ENCODE peak calls at places on chromosome 15, in six cellular contexts. One of them, this sample, is unnamed.

GRCh38 chr15:45638641-45639040 is 3.8 kb downstream of the SQOR start:
- DNase-seq in HuH-7.5: no peak
- DNase-seq in stimulated activated CD8-positive, alpha-beta memory T cell treated with anti-CD3 and anti-CD28 coated beads, Interleukin-2, amount 100 ng/mL, for 1 hour: no peak
- DNase-seq in T-helper 9 cell: no peak
- DNase-seq in non-pigmented ciliary epithelial cell: no peak
- DNase-seq in naive thymus-derived CD8-positive, alpha-beta T cell: no peak
- DNase-seq in this sample: no peak

GRCh38 chr15:51756482-51756881 is 5.1 kb downstream of the TMOD2 start:
- DNase-seq in stimulated activated CD8-positive, alpha-beta memory T cell treated with anti-CD3 and anti-CD28 coated beads, Interleukin-2, amount 100 ng/mL, for 1 hour: no peak
- DNase-seq in naive thymus-derived CD8-positive, alpha-beta T cell: no peak
- DNase-seq in non-pigmented ciliary epithelial cell: no peak
- DNase-seq in HuH-7.5: no peak
- DNase-seq in T-helper 9 cell: no peak
- DNase-seq in this sample: no peak

GRCh38 chr15:57591822-57592367 is at the start of gene MYZAP:
- DNase-seq in stimulated activated CD8-positive, alpha-beta memory T cell treated with anti-CD3 and anti-CD28 coated beads, Interleukin-2, amount 100 ng/mL, for 1 hour: no peak
- DNase-seq in non-pigmented ciliary epithelial cell: no peak
- DNase-seq in naive thymus-derived CD8-positive, alpha-beta T cell: no peak
- DNase-seq in HuH-7.5: peak; percentile 76
- DNase-seq in T-helper 9 cell: peak; percentile 3
- DNase-seq in this sample: no peak

GRCh38 chr15:70250208-70251201 is 152.8 kb upstream of the TLE3 start:
- DNase-seq in stimulated activated CD8-positive, alpha-beta memory T cell treated with anti-CD3 and anti-CD28 coated beads, Interleukin-2, amount 100 ng/mL, for 1 hour: no peak
- DNase-seq in T-helper 9 cell: no peak
- DNase-seq in HuH-7.5: no peak
- DNase-seq in naive thymus-derived CD8-positive, alpha-beta T cell: no peak
- DNase-seq in non-pigmented ciliary epithelial cell: no peak
- DNase-seq in this sample: no peak

GRCh38 chr15:37981781-37982180 is 47.3 kb downstream of the TMCO5A start:
- DNase-seq in HuH-7.5: no peak
- DNase-seq in naive thymus-derived CD8-positive, alpha-beta T cell: no peak
- DNase-seq in non-pigmented ciliary epithelial cell: no peak
- DNase-seq in T-helper 9 cell: no peak
- DNase-seq in stimulated activated CD8-positive, alpha-beta memory T cell treated with anti-CD3 and anti-CD28 coated beads, Interleukin-2, amount 100 ng/mL, for 1 hour: no peak
- DNase-seq in this sample: peak; percentile 15

GRCh38 chr15:77738441-77739437 is 106.0 kb upstream of the LINGO1 start:
- DNase-seq in non-pigmented ciliary epithelial cell: no peak
- DNase-seq in naive thymus-derived CD8-positive, alpha-beta T cell: no peak
- DNase-seq in HuH-7.5: no peak
- DNase-seq in T-helper 9 cell: no peak
- DNase-seq in stimulated activated CD8-positive, alpha-beta memory T cell treated with anti-CD3 and anti-CD28 coated beads, Interleukin-2, amount 100 ng/mL, for 1 hour: no peak
- DNase-seq in this sample: no peak

GRCh38 chr15:58407366-58407765 is 24.4 kb upstream of the LIPC start:
- DNase-seq in non-pigmented ciliary epithelial cell: no peak
- DNase-seq in HuH-7.5: no peak
- DNase-seq in stimulated activated CD8-positive, alpha-beta memory T cell treated with anti-CD3 and anti-CD28 coated beads, Interleukin-2, amount 100 ng/mL, for 1 hour: no peak
- DNase-seq in naive thymus-derived CD8-positive, alpha-beta T cell: no peak
- DNase-seq in T-helper 9 cell: no peak
- DNase-seq in this sample: no peak

GRCh38 chr15:61037031-61037430 is 192.1 kb downstream of the RORA start:
- DNase-seq in HuH-7.5: no peak
- DNase-seq in T-helper 9 cell: no peak
- DNase-seq in non-pigmented ciliary epithelial cell: no peak
- DNase-seq in naive thymus-derived CD8-positive, alpha-beta T cell: no peak
- DNase-seq in stimulated activated CD8-positive, alpha-beta memory T cell treated with anti-CD3 and anti-CD28 coated beads, Interleukin-2, amount 100 ng/mL, for 1 hour: no peak
- DNase-seq in this sample: no peak

GRCh38 chr15:57017024-57017423 is 98.6 kb downstream of the TCF12 start:
- DNase-seq in HuH-7.5: no peak
- DNase-seq in stimulated activated CD8-positive, alpha-beta memory T cell treated with anti-CD3 and anti-CD28 coated beads, Interleukin-2, amount 100 ng/mL, for 1 hour: no peak
- DNase-seq in T-helper 9 cell: no peak
- DNase-seq in naive thymus-derived CD8-positive, alpha-beta T cell: no peak
- DNase-seq in non-pigmented ciliary epithelial cell: no peak
- DNase-seq in this sample: peak; percentile 15

GRCh38 chr15:55816017-55816416 is 73.1 kb upstream of the PRTG start:
- DNase-seq in stimulated activated CD8-positive, alpha-beta memory T cell treated with anti-CD3 and anti-CD28 coated beads, Interleukin-2, amount 100 ng/mL, for 1 hour: no peak
- DNase-seq in HuH-7.5: no peak
- DNase-seq in T-helper 9 cell: no peak
- DNase-seq in naive thymus-derived CD8-positive, alpha-beta T cell: no peak
- DNase-seq in non-pigmented ciliary epithelial cell: no peak
- DNase-seq in this sample: no peak

GRCh38 chr15:96406701-96407100 is 76.2 kb downstream of the NR2F2 start:
- DNase-seq in stimulated activated CD8-positive, alpha-beta memory T cell treated with anti-CD3 and anti-CD28 coated beads, Interleukin-2, amount 100 ng/mL, for 1 hour: no peak
- DNase-seq in HuH-7.5: no peak
- DNase-seq in T-helper 9 cell: no peak
- DNase-seq in non-pigmented ciliary epithelial cell: no peak
- DNase-seq in naive thymus-derived CD8-positive, alpha-beta T cell: no peak
- DNase-seq in this sample: no peak

GRCh38 chr15:43316969-43317346 is 13.4 kb downstream of the LCMT2 start:
- DNase-seq in naive thymus-derived CD8-positive, alpha-beta T cell: no peak
- DNase-seq in T-helper 9 cell: no peak
- DNase-seq in non-pigmented ciliary epithelial cell: no peak
- DNase-seq in stimulated activated CD8-positive, alpha-beta memory T cell treated with anti-CD3 and anti-CD28 coated beads, Interleukin-2, amount 100 ng/mL, for 1 hour: no peak
- DNase-seq in HuH-7.5: no peak
- DNase-seq in this sample: no peak

GRCh38 chr15:36591534-36592411 is 12.3 kb downstream of the CDIN1 start:
- DNase-seq in non-pigmented ciliary epithelial cell: no peak
- DNase-seq in stimulated activated CD8-positive, alpha-beta memory T cell treated with anti-CD3 and anti-CD28 coated beads, Interleukin-2, amount 100 ng/mL, for 1 hour: no peak
- DNase-seq in naive thymus-derived CD8-positive, alpha-beta T cell: no peak
- DNase-seq in HuH-7.5: no peak
- DNase-seq in T-helper 9 cell: no peak
- DNase-seq in this sample: no peak

GRCh38 chr15:41966920-41967465 is 5.4 kb downstream of the EHD4 start:
- DNase-seq in naive thymus-derived CD8-positive, alpha-beta T cell: no peak
- DNase-seq in non-pigmented ciliary epithelial cell: no peak
- DNase-seq in T-helper 9 cell: no peak
- DNase-seq in stimulated activated CD8-positive, alpha-beta memory T cell treated with anti-CD3 and anti-CD28 coated beads, Interleukin-2, amount 100 ng/mL, for 1 hour: no peak
- DNase-seq in HuH-7.5: no peak
- DNase-seq in this sample: no peak

GRCh38 chr15:62087671-62088360 is 21.0 kb downstream of the C2CD4A start:
- DNase-seq in T-helper 9 cell: no peak
- DNase-seq in stimulated activated CD8-positive, alpha-beta memory T cell treated with anti-CD3 and anti-CD28 coated beads, Interleukin-2, amount 100 ng/mL, for 1 hour: no peak
- DNase-seq in HuH-7.5: no peak
- DNase-seq in naive thymus-derived CD8-positive, alpha-beta T cell: no peak
- DNase-seq in non-pigmented ciliary epithelial cell: no peak
- DNase-seq in this sample: no peak

GRCh38 chr15:28098360-28098765 is 752 bp downstream of the OCA2 start:
- DNase-seq in naive thymus-derived CD8-positive, alpha-beta T cell: no peak
- DNase-seq in stimulated activated CD8-positive, alpha-beta memory T cell treated with anti-CD3 and anti-CD28 coated beads, Interleukin-2, amount 100 ng/mL, for 1 hour: no peak
- DNase-seq in non-pigmented ciliary epithelial cell: no peak
- DNase-seq in HuH-7.5: no peak
- DNase-seq in T-helper 9 cell: no peak
- DNase-seq in this sample: no peak

GRCh38 chr15:61195116-61196002 is 33.7 kb downstream of the RORA start:
- DNase-seq in T-helper 9 cell: no peak
- DNase-seq in non-pigmented ciliary epithelial cell: peak; percentile 15
- DNase-seq in HuH-7.5: peak; percentile 13
- DNase-seq in stimulated activated CD8-positive, alpha-beta memory T cell treated with anti-CD3 and anti-CD28 coated beads, Interleukin-2, amount 100 ng/mL, for 1 hour: no peak
- DNase-seq in naive thymus-derived CD8-positive, alpha-beta T cell: no peak
- DNase-seq in this sample: peak; percentile 23

GRCh38 chr15:67259375-67259774 is 4.8 kb downstream of the IQCH start:
- DNase-seq in HuH-7.5: no peak
- DNase-seq in naive thymus-derived CD8-positive, alpha-beta T cell: no peak
- DNase-seq in non-pigmented ciliary epithelial cell: no peak
- DNase-seq in T-helper 9 cell: no peak
- DNase-seq in stimulated activated CD8-positive, alpha-beta memory T cell treated with anti-CD3 and anti-CD28 coated beads, Interleukin-2, amount 100 ng/mL, for 1 hour: no peak
- DNase-seq in this sample: no peak

GRCh38 chr15:36156855-36157521 is 422.4 kb upstream of the CDIN1 start:
- DNase-seq in stimulated activated CD8-positive, alpha-beta memory T cell treated with anti-CD3 and anti-CD28 coated beads, Interleukin-2, amount 100 ng/mL, for 1 hour: no peak
- DNase-seq in HuH-7.5: no peak
- DNase-seq in T-helper 9 cell: no peak
- DNase-seq in naive thymus-derived CD8-positive, alpha-beta T cell: no peak
- DNase-seq in non-pigmented ciliary epithelial cell: no peak
- DNase-seq in this sample: peak; percentile 23

GRCh38 chr15:66677336-66677735 is 24.7 kb upstream of the SMAD6 start:
- DNase-seq in T-helper 9 cell: no peak
- DNase-seq in stimulated activated CD8-positive, alpha-beta memory T cell treated with anti-CD3 and anti-CD28 coated beads, Interleukin-2, amount 100 ng/mL, for 1 hour: no peak
- DNase-seq in HuH-7.5: no peak
- DNase-seq in non-pigmented ciliary epithelial cell: no peak
- DNase-seq in naive thymus-derived CD8-positive, alpha-beta T cell: no peak
- DNase-seq in this sample: no peak

GRCh38 chr15:28271697-28272250 is 50.2 kb downstream of the HERC2 start:
- DNase-seq in T-helper 9 cell: no peak
- DNase-seq in stimulated activated CD8-positive, alpha-beta memory T cell treated with anti-CD3 and anti-CD28 coated beads, Interleukin-2, amount 100 ng/mL, for 1 hour: no peak
- DNase-seq in naive thymus-derived CD8-positive, alpha-beta T cell: no peak
- DNase-seq in HuH-7.5: no peak
- DNase-seq in non-pigmented ciliary epithelial cell: no peak
- DNase-seq in this sample: no peak

GRCh38 chr15:74203914-74204431 is 1.4 kb upstream of the STRA6 start:
- DNase-seq in T-helper 9 cell: no peak
- DNase-seq in non-pigmented ciliary epithelial cell: no peak
- DNase-seq in stimulated activated CD8-positive, alpha-beta memory T cell treated with anti-CD3 and anti-CD28 coated beads, Interleukin-2, amount 100 ng/mL, for 1 hour: no peak
- DNase-seq in naive thymus-derived CD8-positive, alpha-beta T cell: no peak
- DNase-seq in HuH-7.5: no peak
- DNase-seq in this sample: no peak

GRCh38 chr15:92797168-92798052 is 102.7 kb upstream of the CHD2 start:
- DNase-seq in naive thymus-derived CD8-positive, alpha-beta T cell: peak; percentile 58
- DNase-seq in stimulated activated CD8-positive, alpha-beta memory T cell treated with anti-CD3 and anti-CD28 coated beads, Interleukin-2, amount 100 ng/mL, for 1 hour: no peak
- DNase-seq in T-helper 9 cell: no peak
- DNase-seq in non-pigmented ciliary epithelial cell: no peak
- DNase-seq in HuH-7.5: peak; percentile 33
- DNase-seq in this sample: peak; percentile 78

GRCh38 chr15:94584833-94585244 is 353.5 kb downstream of the MCTP2 start:
- DNase-seq in stimulated activated CD8-positive, alpha-beta memory T cell treated with anti-CD3 and anti-CD28 coated beads, Interleukin-2, amount 100 ng/mL, for 1 hour: no peak
- DNase-seq in naive thymus-derived CD8-positive, alpha-beta T cell: peak; percentile 53
- DNase-seq in T-helper 9 cell: no peak
- DNase-seq in HuH-7.5: no peak
- DNase-seq in non-pigmented ciliary epithelial cell: no peak
- DNase-seq in this sample: no peak

GRCh38 chr15:70569718-70570231 is 193.6 kb downstream of the UACA start:
- DNase-seq in HuH-7.5: no peak
- DNase-seq in T-helper 9 cell: no peak
- DNase-seq in stimulated activated CD8-positive, alpha-beta memory T cell treated with anti-CD3 and anti-CD28 coated beads, Interleukin-2, amount 100 ng/mL, for 1 hour: no peak
- DNase-seq in naive thymus-derived CD8-positive, alpha-beta T cell: no peak
- DNase-seq in non-pigmented ciliary epithelial cell: no peak
- DNase-seq in this sample: peak; percentile 15

GRCh38 chr15:100766225-100767001 is 113.2 kb upstream of the ALDH1A3 start:
- DNase-seq in non-pigmented ciliary epithelial cell: no peak
- DNase-seq in naive thymus-derived CD8-positive, alpha-beta T cell: no peak
- DNase-seq in HuH-7.5: no peak
- DNase-seq in stimulated activated CD8-positive, alpha-beta memory T cell treated with anti-CD3 and anti-CD28 coated beads, Interleukin-2, amount 100 ng/mL, for 1 hour: no peak
- DNase-seq in T-helper 9 cell: no peak
- DNase-seq in this sample: no peak

GRCh38 chr15:77974098-77974414 is 103.5 kb downstream of the TBC1D2B start:
- DNase-seq in naive thymus-derived CD8-positive, alpha-beta T cell: no peak
- DNase-seq in stimulated activated CD8-positive, alpha-beta memory T cell treated with anti-CD3 and anti-CD28 coated beads, Interleukin-2, amount 100 ng/mL, for 1 hour: no peak
- DNase-seq in HuH-7.5: no peak
- DNase-seq in T-helper 9 cell: no peak
- DNase-seq in non-pigmented ciliary epithelial cell: no peak
- DNase-seq in this sample: no peak

GRCh38 chr15:25183581-25184330 is 229.0 kb downstream of the SNRPN start:
- DNase-seq in non-pigmented ciliary epithelial cell: no peak
- DNase-seq in naive thymus-derived CD8-positive, alpha-beta T cell: no peak
- DNase-seq in HuH-7.5: no peak
- DNase-seq in T-helper 9 cell: no peak
- DNase-seq in stimulated activated CD8-positive, alpha-beta memory T cell treated with anti-CD3 and anti-CD28 coated beads, Interleukin-2, amount 100 ng/mL, for 1 hour: no peak
- DNase-seq in this sample: no peak

GRCh38 chr15:101439920-101440319 is 49.6 kb downstream of the PCSK6 start:
- DNase-seq in non-pigmented ciliary epithelial cell: no peak
- DNase-seq in HuH-7.5: no peak
- DNase-seq in T-helper 9 cell: no peak
- DNase-seq in stimulated activated CD8-positive, alpha-beta memory T cell treated with anti-CD3 and anti-CD28 coated beads, Interleukin-2, amount 100 ng/mL, for 1 hour: no peak
- DNase-seq in naive thymus-derived CD8-positive, alpha-beta T cell: no peak
- DNase-seq in this sample: no peak

GRCh38 chr15:31065824-31066223 is 35.7 kb downstream of the TRPM1 start:
- DNase-seq in stimulated activated CD8-positive, alpha-beta memory T cell treated with anti-CD3 and anti-CD28 coated beads, Interleukin-2, amount 100 ng/mL, for 1 hour: no peak
- DNase-seq in T-helper 9 cell: no peak
- DNase-seq in non-pigmented ciliary epithelial cell: no peak
- DNase-seq in naive thymus-derived CD8-positive, alpha-beta T cell: no peak
- DNase-seq in HuH-7.5: no peak
- DNase-seq in this sample: no peak

GRCh38 chr15:89358755-89359439 is 24.3 kb upstream of the POLG start:
- DNase-seq in T-helper 9 cell: peak; percentile 73
- DNase-seq in stimulated activated CD8-positive, alpha-beta memory T cell treated with anti-CD3 and anti-CD28 coated beads, Interleukin-2, amount 100 ng/mL, for 1 hour: peak; percentile 59
- DNase-seq in naive thymus-derived CD8-positive, alpha-beta T cell: peak; percentile 70
- DNase-seq in HuH-7.5: peak; percentile 99
- DNase-seq in non-pigmented ciliary epithelial cell: no peak
- DNase-seq in this sample: peak; percentile 41

GRCh38 chr15:41727143-41727542 is 47.1 kb upstream of the MAPKBP1 start:
- DNase-seq in naive thymus-derived CD8-positive, alpha-beta T cell: no peak
- DNase-seq in non-pigmented ciliary epithelial cell: peak; percentile 36
- DNase-seq in T-helper 9 cell: no peak
- DNase-seq in stimulated activated CD8-positive, alpha-beta memory T cell treated with anti-CD3 and anti-CD28 coated beads, Interleukin-2, amount 100 ng/mL, for 1 hour: no peak
- DNase-seq in HuH-7.5: no peak
- DNase-seq in this sample: no peak

GRCh38 chr15:77497108-77497737 is 76.5 kb downstream of the HMG20A start:
- DNase-seq in non-pigmented ciliary epithelial cell: no peak
- DNase-seq in T-helper 9 cell: no peak
- DNase-seq in naive thymus-derived CD8-positive, alpha-beta T cell: no peak
- DNase-seq in HuH-7.5: no peak
- DNase-seq in stimulated activated CD8-positive, alpha-beta memory T cell treated with anti-CD3 and anti-CD28 coated beads, Interleukin-2, amount 100 ng/mL, for 1 hour: no peak
- DNase-seq in this sample: no peak

GRCh38 chr15:70341566-70341965 is 243.8 kb upstream of the TLE3 start:
- DNase-seq in stimulated activated CD8-positive, alpha-beta memory T cell treated with anti-CD3 and anti-CD28 coated beads, Interleukin-2, amount 100 ng/mL, for 1 hour: no peak
- DNase-seq in naive thymus-derived CD8-positive, alpha-beta T cell: no peak
- DNase-seq in T-helper 9 cell: no peak
- DNase-seq in HuH-7.5: no peak
- DNase-seq in non-pigmented ciliary epithelial cell: no peak
- DNase-seq in this sample: no peak

GRCh38 chr15:57237282-57237642 is 139.0 kb upstream of the CGNL1 start:
- DNase-seq in stimulated activated CD8-positive, alpha-beta memory T cell treated with anti-CD3 and anti-CD28 coated beads, Interleukin-2, amount 100 ng/mL, for 1 hour: no peak
- DNase-seq in naive thymus-derived CD8-positive, alpha-beta T cell: no peak
- DNase-seq in non-pigmented ciliary epithelial cell: no peak
- DNase-seq in T-helper 9 cell: no peak
- DNase-seq in HuH-7.5: no peak
- DNase-seq in this sample: no peak

GRCh38 chr15:69321041-69321554 is 22.4 kb downstream of the PAQR5 start:
- DNase-seq in T-helper 9 cell: no peak
- DNase-seq in HuH-7.5: no peak
- DNase-seq in non-pigmented ciliary epithelial cell: no peak
- DNase-seq in stimulated activated CD8-positive, alpha-beta memory T cell treated with anti-CD3 and anti-CD28 coated beads, Interleukin-2, amount 100 ng/mL, for 1 hour: no peak
- DNase-seq in naive thymus-derived CD8-positive, alpha-beta T cell: no peak
- DNase-seq in this sample: no peak

GRCh38 chr15:99731336-99732267 is 1.6 kb downstream of the LYSMD4 start:
- DNase-seq in T-helper 9 cell: no peak
- DNase-seq in stimulated activated CD8-positive, alpha-beta memory T cell treated with anti-CD3 and anti-CD28 coated beads, Interleukin-2, amount 100 ng/mL, for 1 hour: no peak
- DNase-seq in non-pigmented ciliary epithelial cell: no peak
- DNase-seq in naive thymus-derived CD8-positive, alpha-beta T cell: no peak
- DNase-seq in HuH-7.5: no peak
- DNase-seq in this sample: no peak

GRCh38 chr15:67147410-67147949 is 82.1 kb downstream of the SMAD3 start:
- DNase-seq in HuH-7.5: no peak
- DNase-seq in naive thymus-derived CD8-positive, alpha-beta T cell: no peak
- DNase-seq in T-helper 9 cell: no peak
- DNase-seq in stimulated activated CD8-positive, alpha-beta memory T cell treated with anti-CD3 and anti-CD28 coated beads, Interleukin-2, amount 100 ng/mL, for 1 hour: no peak
- DNase-seq in non-pigmented ciliary epithelial cell: no peak
- DNase-seq in this sample: no peak

GRCh38 chr15:90642464-90643300 is 74.5 kb upstream of the BLM start:
- DNase-seq in stimulated activated CD8-positive, alpha-beta memory T cell treated with anti-CD3 and anti-CD28 coated beads, Interleukin-2, amount 100 ng/mL, for 1 hour: no peak
- DNase-seq in HuH-7.5: no peak
- DNase-seq in naive thymus-derived CD8-positive, alpha-beta T cell: no peak
- DNase-seq in non-pigmented ciliary epithelial cell: no peak
- DNase-seq in T-helper 9 cell: no peak
- DNase-seq in this sample: no peak